ENCODE peak calls at places on chromosomes 4 and X, in four cellular contexts. One of them, this sample, is unnamed.

GRCh38 chrX:69055193-69055592 is 110.1 kb downstream of the PJA1 start:
- DNase-seq in ELR: no peak
- DNase-seq in AG04450: no peak
- DNase-seq in activated CD8-positive, alpha-beta memory T cell treated with anti-CD3 and anti-CD28 coated beads for 48 hours: no peak
- DNase-seq in this sample: no peak

GRCh38 chrX:153633607-153634180 is 13.3 kb upstream of the DUSP9 start:
- DNase-seq in AG04450: no peak
- DNase-seq in ELR: no peak
- DNase-seq in activated CD8-positive, alpha-beta memory T cell treated with anti-CD3 and anti-CD28 coated beads for 48 hours: no peak
- DNase-seq in this sample: no peak

GRCh38 chrX:73213734-73214133 is 917 bp downstream of the NAP1L2 start:
- DNase-seq in AG04450: no peak
- DNase-seq in ELR: no peak
- DNase-seq in activated CD8-positive, alpha-beta memory T cell treated with anti-CD3 and anti-CD28 coated beads for 48 hours: no peak
- DNase-seq in this sample: no peak

GRCh38 chrX:65987856-65988255 is 52.0 kb downstream of the VSIG4 start:
- DNase-seq in ELR: no peak
- DNase-seq in AG04450: no peak
- DNase-seq in activated CD8-positive, alpha-beta memory T cell treated with anti-CD3 and anti-CD28 coated beads for 48 hours: no peak
- DNase-seq in this sample: no peak

GRCh38 chr4:74327751-74328150 is 19.5 kb downstream of the EPGN start:
- DNase-seq in ELR: peak; percentile 76
- DNase-seq in AG04450: no peak
- DNase-seq in activated CD8-positive, alpha-beta memory T cell treated with anti-CD3 and anti-CD28 coated beads for 48 hours: no peak
- DNase-seq in this sample: peak; percentile 38

GRCh38 chrX:105191878-105192277 is 28.6 kb downstream of the TEX13A start:
- DNase-seq in ELR: no peak
- DNase-seq in AG04450: no peak
- DNase-seq in activated CD8-positive, alpha-beta memory T cell treated with anti-CD3 and anti-CD28 coated beads for 48 hours: no peak
- DNase-seq in this sample: no peak

GRCh38 chr4:164531336-164531735 is 222.6 kb upstream of the SMIM31 start:
- DNase-seq in activated CD8-positive, alpha-beta memory T cell treated with anti-CD3 and anti-CD28 coated beads for 48 hours: no peak
- DNase-seq in AG04450: no peak
- DNase-seq in ELR: no peak
- DNase-seq in this sample: no peak

GRCh38 chr4:173091362-173091761 is 77.2 kb upstream of the GALNT7 start:
- DNase-seq in ELR: no peak
- DNase-seq in AG04450: no peak
- DNase-seq in activated CD8-positive, alpha-beta memory T cell treated with anti-CD3 and anti-CD28 coated beads for 48 hours: no peak
- DNase-seq in this sample: no peak

GRCh38 chr4:99180367-99181169 is 36.5 kb upstream of the ADH4 start:
- DNase-seq in AG04450: peak; percentile 44
- DNase-seq in activated CD8-positive, alpha-beta memory T cell treated with anti-CD3 and anti-CD28 coated beads for 48 hours: no peak
- DNase-seq in ELR: peak; percentile 67
- DNase-seq in this sample: peak; percentile 55

GRCh38 chrX:38811515-38812239 is 10.4 kb downstream of the MID1IP1 start:
- DNase-seq in AG04450: no peak
- DNase-seq in ELR: no peak
- DNase-seq in activated CD8-positive, alpha-beta memory T cell treated with anti-CD3 and anti-CD28 coated beads for 48 hours: no peak
- DNase-seq in this sample: peak; percentile 51

GRCh38 chr4:93827272-93827947 is 1.1 kb upstream of the ATOH1 start:
- DNase-seq in ELR: no peak
- DNase-seq in AG04450: no peak
- DNase-seq in activated CD8-positive, alpha-beta memory T cell treated with anti-CD3 and anti-CD28 coated beads for 48 hours: no peak
- DNase-seq in this sample: no peak

GRCh38 chr4:115119804-115120352 is 6.5 kb upstream of the NDST4 start:
- DNase-seq in activated CD8-positive, alpha-beta memory T cell treated with anti-CD3 and anti-CD28 coated beads for 48 hours: no peak
- DNase-seq in AG04450: no peak
- DNase-seq in ELR: no peak
- DNase-seq in this sample: peak; percentile 1

GRCh38 chr4:81343046-81343445 is 128.0 kb upstream of the PRKG2 start:
- DNase-seq in AG04450: no peak
- DNase-seq in ELR: no peak
- DNase-seq in activated CD8-positive, alpha-beta memory T cell treated with anti-CD3 and anti-CD28 coated beads for 48 hours: no peak
- DNase-seq in this sample: peak; percentile 71

GRCh38 chrX:135411893-135412292 is 9.9 kb upstream of the SMIM10L2A start:
- DNase-seq in activated CD8-positive, alpha-beta memory T cell treated with anti-CD3 and anti-CD28 coated beads for 48 hours: no peak
- DNase-seq in ELR: no peak
- DNase-seq in AG04450: no peak
- DNase-seq in this sample: peak; percentile 27